ENCODE peak calls at places on chromosome 17, in six cellular contexts. O, H, K, X, Y and Z are unnamed samples.
A peak's percentile ranks its signal among the peaks of the same experiment; 100 is the strongest.

GRCh38 chr17:70588003-70588402 is 418.7 kb downstream of the KCNJ2 start:
- DNase-seq in O (no peak), K (no peak), X (no peak), H (peak; percentile 44), Y (no peak), Z (no peak)

GRCh38 chr17:36602030-36602737 is 801 bp downstream of the MRM1 start:
- DNase-seq in K (no peak), X (peak; percentile 25), H (peak; percentile 28), Y (peak; percentile 50), O (peak; percentile 42), Z (no peak)

GRCh38 chr17:81867123-81867951 is 3.8 kb downstream of the ARHGDIA start:
- DNase-seq in K (no peak), Y (no peak), O (peak; percentile 37), H (no peak), X (no peak), Z (no peak)

GRCh38 chr17:44540246-44541084 is 16.8 kb upstream of the FZD2 start:
- DNase-seq in X (no peak), O (no peak), K (no peak), H (no peak), Y (no peak), Z (no peak)

GRCh38 chr17:82875418-82875856 is 35.6 kb upstream of the ZNF750 start:
- DNase-seq in X (no peak), K (no peak), O (peak; percentile 67), H (peak; percentile 96), Y (no peak), Z (no peak)

GRCh38 chr17:47978324-47978723 is 7.4 kb downstream of the CDK5RAP3 start:
- DNase-seq in H (peak; percentile 26), Y (peak; percentile 69), K (peak; percentile 23), X (peak; percentile 83), O (peak; percentile 91), Z (no peak)

GRCh38 chr17:46836500-46836899 is 14.9 kb upstream of the WNT9B start:
- DNase-seq in Y (peak; percentile 29), K (no peak), O (no peak), H (no peak), X (no peak), Z (no peak)

GRCh38 chr17:50572541-50572940 is 12.0 kb downstream of the CACNA1G start:
- DNase-seq in X (no peak), K (no peak), H (no peak), O (no peak), Y (no peak), Z (no peak)

GRCh38 chr17:21214777-21215541 is 998 bp upstream of the TMEM11 start:
- DNase-seq in O (peak; percentile 72), H (peak; percentile 27), Y (peak; percentile 66), K (no peak), X (no peak), Z (peak; percentile 72)

DNA sequence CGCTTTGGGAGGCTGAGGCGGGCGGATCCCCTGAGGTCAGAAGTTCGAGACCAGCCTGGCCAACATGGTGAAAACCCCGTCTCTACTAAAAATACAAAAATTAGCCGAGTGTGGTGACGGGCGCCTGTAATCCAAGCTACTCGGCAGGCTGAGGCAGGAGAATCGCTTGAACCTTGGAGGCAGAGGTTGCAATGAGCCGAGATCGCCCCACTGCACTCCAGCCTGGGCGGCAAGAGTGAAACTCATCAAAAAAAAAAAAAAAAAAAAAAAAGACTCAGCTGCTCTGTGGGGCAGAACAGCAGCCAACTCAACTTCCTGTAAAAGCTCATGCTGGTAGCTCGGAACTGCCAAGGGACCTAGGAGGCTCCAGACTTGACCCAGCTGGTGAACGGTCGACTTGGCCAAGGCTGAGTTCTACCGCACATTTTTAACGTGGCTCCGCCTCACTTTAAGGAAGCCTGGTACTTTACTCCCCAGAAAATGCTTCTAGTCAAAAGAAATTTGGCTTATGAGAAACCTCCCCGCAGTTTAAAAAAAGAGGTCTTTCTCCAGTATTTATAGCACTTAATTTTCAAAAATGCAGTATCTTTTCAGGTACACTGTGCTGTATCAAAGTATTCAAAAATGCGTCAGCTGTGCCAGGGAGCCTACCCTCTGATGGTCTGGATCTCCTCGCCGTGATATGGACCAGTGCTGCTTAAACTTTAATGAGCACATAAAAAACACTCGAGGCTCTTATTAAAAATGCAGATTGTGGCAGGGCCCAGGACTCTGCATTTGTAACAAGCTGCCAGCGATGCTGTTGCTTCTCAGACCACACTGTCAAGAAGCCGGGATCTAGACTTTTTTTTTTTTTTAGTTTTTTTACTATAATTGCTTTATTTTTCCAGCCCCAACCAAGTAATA is 1.2 kb upstream of the SMARCD2 start:
- DNase-seq in O (no peak), Y (peak; percentile 74), X (no peak), H (peak; percentile 19), K (peak; percentile 38), Z (peak; percentile 75)
- TF ChIP-seq CTCF in O (no peak), Y (no peak), X (no peak), H (no peak), K (no peak), Z (no peak)

DNA sequence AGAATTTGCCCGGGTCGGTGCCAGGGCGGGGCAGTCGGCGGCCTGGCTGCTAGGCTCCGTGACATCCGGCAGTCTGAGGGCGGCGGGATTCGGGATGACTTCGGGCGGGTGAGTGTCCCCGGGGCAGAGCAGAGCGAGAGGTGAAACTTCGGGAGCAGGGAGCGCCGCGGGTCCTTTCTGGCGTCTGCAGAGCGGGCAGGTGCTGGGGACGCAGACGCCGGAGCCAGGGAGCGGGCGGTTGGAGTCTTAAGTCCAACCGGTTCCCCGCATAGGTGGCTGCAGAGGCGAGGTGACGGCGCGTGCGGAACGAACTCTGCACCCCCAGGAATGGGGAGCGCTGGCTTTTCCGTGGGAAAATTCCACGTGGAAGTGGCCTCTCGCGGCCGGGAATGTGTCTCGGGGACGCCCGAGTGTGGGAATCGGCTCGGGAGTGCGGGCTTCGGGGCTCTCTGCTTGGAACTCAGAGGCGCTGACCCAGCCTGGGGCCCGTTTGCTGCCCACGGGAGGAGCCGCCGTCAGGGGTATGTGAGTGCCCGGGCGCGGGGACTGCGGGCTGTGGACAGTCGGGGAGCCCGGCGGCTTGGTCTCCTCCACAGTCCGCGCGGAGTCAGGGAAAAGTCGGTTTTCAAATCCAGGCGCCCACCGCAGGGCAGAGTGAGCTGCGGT is at the start of gene B4GALNT2:
- DNase-seq in K (no peak), H (peak; percentile 17), O (peak; percentile 71), X (no peak), Y (peak; percentile 56), Z (no peak)
- H3K4me3 ChIP-seq in K (no peak within 1 kb of the TSS), H (peak within 1 kb of the TSS; percentile 49), O (peak within 1 kb of the TSS; percentile 49), X (no peak within 1 kb of the TSS), Y (peak within 1 kb of the TSS; percentile 51), Z (peak within 1 kb of the TSS; percentile 13)

GRCh38 chr17:8289103-8289397 is 580 bp downstream of the RANGRF start:
- DNase-seq in K (no peak), O (peak; percentile 89), Y (peak; percentile 87), X (peak; percentile 70), H (no peak), Z (peak; percentile 72)
- H3K4me1 ChIP-seq in K (peaks cover 4% of the 10 kb centered on the region), O (peaks cover 7% of the 10 kb centered on the region), Y (peaks cover 19% of the 10 kb centered on the region), X (peaks cover 39% of the 10 kb centered on the region), H (peaks cover 12% of the 10 kb centered on the region), Z (peaks cover 14% of the 10 kb centered on the region)

GRCh38 chr17:12789075-12789975 is at the start of gene ARHGAP44:
- DNase-seq in X (peak; percentile 49), K (peak; percentile 14), Y (peak; percentile 70), H (peak; percentile 28), O (peak; percentile 90), Z (peak; percentile 44)
- TF ChIP-seq CTCF in X (no peak), K (no peak), Y (no peak), H (no peak), O (peak; percentile 8), Z (no peak)

GRCh38 chr17:9811086-9811485 is 10.8 kb downstream of the GSG1L2 start:
- DNase-seq in H (no peak), X (no peak), O (no peak), K (no peak), Y (no peak), Z (no peak)

GRCh38 chr17:9806709-9807108 is 15.2 kb downstream of the GSG1L2 start:
- DNase-seq in O (no peak), X (no peak), K (no peak), H (no peak), Y (no peak), Z (no peak)

GRCh38 chr17:9811537-9811936 is 10.3 kb downstream of the GSG1L2 start:
- DNase-seq in X (no peak), H (no peak), K (no peak), O (no peak), Y (no peak), Z (no peak)

GRCh38 chr17:9810100-9810949 is 11.6 kb downstream of the GSG1L2 start:
- DNase-seq in X (no peak), K (no peak), H (no peak), Y (no peak), O (no peak), Z (no peak)

DNA sequence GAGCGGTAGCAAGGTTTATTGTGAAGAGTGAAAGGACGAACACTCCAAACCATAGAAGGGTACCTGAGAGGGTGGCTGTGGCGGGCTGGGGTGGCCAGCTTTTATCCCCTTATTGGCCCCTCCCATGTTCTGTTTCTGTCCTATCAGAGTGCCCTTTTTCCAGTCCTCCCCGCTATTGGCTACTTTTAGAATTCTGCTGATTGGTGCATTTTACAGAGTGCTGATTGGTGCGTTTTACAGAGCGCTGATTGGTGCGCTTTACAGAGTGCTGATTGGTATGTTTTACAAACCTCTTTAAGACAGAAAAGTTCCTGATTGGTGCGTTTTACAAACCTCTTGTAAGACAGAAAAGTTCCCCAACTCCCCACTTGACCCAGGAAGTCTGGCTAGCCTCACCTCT is 12.5 kb downstream of the GSG1L2 start:
- DNase-seq in H (no peak), O (no peak), K (no peak), X (no peak), Y (no peak), Z (no peak)
- H3K4me3 ChIP-seq in H (no peak overlapping the region), O (no peak overlapping the region), K (no peak overlapping the region), X (no peak overlapping the region), Y (no peak overlapping the region), Z (no peak overlapping the region)

GRCh38 chr17:57940217-57940616 is 15.0 kb downstream of the CUEDC1 start:
- DNase-seq in O (no peak), K (no peak), X (no peak), H (no peak), Y (peak; percentile 36), Z (no peak)

GRCh38 chr17:57939797-57940196 is 15.4 kb downstream of the CUEDC1 start:
- DNase-seq in X (peak; percentile 31), K (no peak), Y (peak; percentile 66), H (no peak), O (no peak), Z (no peak)

GRCh38 chr17:57935833-57936807 is 19.1 kb downstream of the CUEDC1 start:
- DNase-seq in K (no peak), H (no peak), Y (peak; percentile 82), X (no peak), O (peak; percentile 79), Z (peak; percentile 77)

GRCh38 chr17:57937492-57937891 is 17.7 kb downstream of the CUEDC1 start:
- DNase-seq in Y (peak; percentile 17), H (no peak), O (no peak), X (no peak), K (no peak), Z (no peak)

DNA sequence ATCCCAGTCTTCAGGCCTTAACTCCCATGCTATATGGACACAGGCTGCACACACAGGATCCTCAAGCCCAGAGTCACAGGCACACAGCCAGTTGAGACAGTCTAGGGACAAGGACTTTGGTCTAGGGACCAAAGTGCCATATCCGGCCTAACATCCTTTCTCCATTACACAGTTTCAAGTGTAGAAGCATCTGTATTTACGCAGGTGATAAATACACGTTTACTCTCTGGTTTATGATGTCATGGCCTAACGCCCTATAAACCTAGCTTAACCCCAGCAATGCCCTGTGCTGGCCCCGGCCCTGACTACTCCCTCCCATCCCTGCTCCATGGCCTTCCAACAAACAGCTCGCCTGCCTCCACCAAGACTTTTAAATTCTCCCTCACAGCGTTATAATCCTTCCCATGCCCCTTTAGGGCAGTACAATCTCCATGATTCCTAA is 17.1 kb downstream of the CUEDC1 start:
- DNase-seq in X (no peak), Y (peak; percentile 2), H (no peak), O (no peak), K (no peak), Z (no peak)
- H3K4me1 ChIP-seq in X (peaks cover 8% of the 10 kb centered on the region), Y (peaks cover 83% of the 10 kb centered on the region), H (peaks cover 21% of the 10 kb centered on the region), O (peaks cover 59% of the 10 kb centered on the region), K (peaks cover 71% of the 10 kb centered on the region), Z (peaks cover 3% of the 10 kb centered on the region)